ENCODE peak calls at places on chromosomes 6 and 20, in five cellular contexts. N is GM13977, I is endothelial cell, Q is HL-60, P is WTC11. F is an unnamed sample.

GRCh38 chr20:41180599-41181333 is 43.4 kb downstream of the PLCG1 start:
- DNase-seq in N (no peak), I (no peak), Q (no peak), P (peak), F (no peak)

GRCh38 chr6:100593522-100593921 is 128.8 kb upstream of the SIM1 start:
- DNase-seq in N (no peak), I (no peak), Q (no peak), P (no peak), F (no peak)

GRCh38 chr6:106098383-106099234 is 12.5 kb downstream of the PRDM1 start:
- DNase-seq in N (no peak), I (no peak), Q (no peak), P (no peak), F (no peak)

GRCh38 chr6:112780498-112781096 is 433.5 kb downstream of the RFPL4B start:
- DNase-seq in N (peak), I (peak), Q (peak), P (peak), F (peak)

GRCh38 chr6:150293423-150294280 is 75.2 kb upstream of the IYD start:
- DNase-seq in N (no peak), I (no peak), Q (no peak), P (no peak), F (no peak)

GRCh38 chr6:3147914-3148757 is 9.2 kb downstream of the TUBB2A start:
- DNase-seq in N (no peak), I (no peak), Q (no peak), P (no peak), F (no peak)

GRCh38 chr20:6583134-6583738 is 184.2 kb upstream of the BMP2 start:
- DNase-seq in N (peak), I (peak), Q (peak), P (peak), F (peak)

GRCh38 chr6:85096976-85097375 is 332.6 kb upstream of the TBX18 start:
- DNase-seq in N (no peak), I (no peak), Q (no peak), P (no peak), F (no peak)

GRCh38 chr6:44154067-44154466 is 4.6 kb upstream of the CAPN11 start:
- DNase-seq in N (no peak), I (no peak), Q (no peak), P (no peak), F (no peak)

GRCh38 chr20:37316116-37316774 is 26.8 kb downstream of the MANBAL start:
- DNase-seq in N (peak), I (no peak), Q (peak), P (no peak), F (no peak)

GRCh38 chr6:164102701-164103100 is 688.2 kb downstream of the QKI start:
- DNase-seq in N (no peak), I (no peak), Q (no peak), P (no peak), F (no peak)

GRCh38 chr6:109092074-109092473 is 2.6 kb downstream of the SESN1 start:
- DNase-seq in N (no peak), I (no peak), Q (no peak), P (no peak), F (no peak)

GRCh38 chr20:12086359-12086758 is 168.7 kb downstream of the BTBD3 start:
- DNase-seq in N (no peak), I (no peak), Q (no peak), P (no peak), F (no peak)

GRCh38 chr6:157840776-157841175 is 17.7 kb downstream of the SNX9 start:
- DNase-seq in N (no peak), I (no peak), Q (no peak), P (no peak), F (no peak)

GRCh38 chr6:14375940-14376339 is 258.4 kb downstream of the CD83 start:
- DNase-seq in N (no peak), I (no peak), Q (peak), P (no peak), F (no peak)

GRCh38 chr20:11980263-11980662 is 62.6 kb downstream of the BTBD3 start:
- DNase-seq in N (no peak), I (no peak), Q (no peak), P (no peak), F (no peak)

GRCh38 chr6:155237613-155238012 is 26.2 kb upstream of the CLDN20 start:
- DNase-seq in N (no peak), I (no peak), Q (no peak), P (no peak), F (no peak)

GRCh38 chr20:19786311-19786710 is 28.3 kb downstream of the RIN2 start:
- DNase-seq in N (no peak), I (no peak), Q (peak), P (peak), F (peak)

GRCh38 chr6:40907198-40907701 is 131.8 kb downstream of the UNC5CL start:
- DNase-seq in N (no peak), I (no peak), Q (no peak), P (no peak), F (no peak)

GRCh38 chr6:2988426-2989331 is 11.0 kb upstream of the NQO2 start:
- DNase-seq in N (peak), I (peak), Q (peak), P (peak), F (peak)

GRCh38 chr20:15951711-15952110 is 621.5 kb downstream of the KIF16B start:
- DNase-seq in N (no peak), I (no peak), Q (no peak), P (no peak), F (no peak)

GRCh38 chr20:34907616-34908469 is 31.4 kb downstream of the ACSS2 start:
- DNase-seq in N (no peak), I (peak), Q (peak), P (no peak), F (no peak)

GRCh38 chr6:159594106-159594749 is 98.8 kb downstream of the SOD2 start:
- DNase-seq in N (no peak), I (no peak), Q (no peak), P (no peak), F (no peak)

GRCh38 chr20:33310327-33310899 is 27.4 kb downstream of the BPIFB1 start:
- DNase-seq in N (no peak), I (no peak), Q (no peak), P (no peak), F (no peak)

GRCh38 chr6:22214314-22214713 is 82.5 kb downstream of the PRL start:
- DNase-seq in N (no peak), I (no peak), Q (no peak), P (no peak), F (no peak)

GRCh38 chr6:83430606-83431544 is at the start of gene ME1:
- DNase-seq in N (peak), I (peak), Q (peak), P (peak), F (peak)

GRCh38 chr6:149147939-149148718 is 169.4 kb upstream of the TAB2 start:
- DNase-seq in N (no peak), I (no peak), Q (no peak), P (no peak), F (no peak)

GRCh38 chr20:62914970-62915457 is 11.3 kb downstream of the DIDO1 start:
- DNase-seq in N (no peak), I (peak), Q (peak), P (peak), F (peak)

GRCh38 chr6:75504902-75505233 is 11.3 kb upstream of the FILIP1 start:
- DNase-seq in N (no peak), I (no peak), Q (no peak), P (no peak), F (no peak)
- TF ChIP-seq CTCF in N (peak), I (no peak), Q (no peak), P (no peak), F (no peak)

DNA sequence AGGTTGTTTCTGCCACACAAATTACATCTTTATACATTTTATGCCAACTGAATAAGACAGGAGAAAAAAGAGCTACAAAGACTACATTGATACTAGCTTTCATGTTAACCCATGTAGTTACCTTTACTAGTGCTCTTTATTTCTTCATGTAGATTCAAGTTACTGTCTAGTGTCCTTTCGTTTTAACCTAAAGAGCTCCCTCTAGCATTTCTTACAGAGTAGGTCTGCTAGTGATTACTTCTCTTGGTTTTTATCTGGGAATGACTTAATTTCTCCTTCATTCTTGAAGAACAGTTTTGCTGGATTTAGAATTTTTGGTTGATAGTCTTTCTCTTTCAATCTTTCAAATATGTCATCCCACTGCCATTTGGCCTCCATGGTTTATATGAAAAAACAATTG is 21.2 kb upstream of the NOP56 start:
- DNase-seq in N (no peak), I (no peak), Q (no peak), P (no peak), F (no peak)
- TF ChIP-seq CTCF in N (no peak), I (no peak), Q (no peak), P (no peak), F (no peak)

GRCh38 chr20:58837717-58838116 is 13.0 kb downstream of the GNAS-AS1 start:
- DNase-seq in N (no peak), I (no peak), Q (no peak), P (no peak), F (no peak)
- TF ChIP-seq CTCF in N (no peak), I (no peak), Q (no peak), P (no peak), F (no peak)

GRCh38 chr6:4370066-4370465 is 234.7 kb upstream of the ECI2 start:
- DNase-seq in N (no peak), I (no peak), Q (no peak), P (no peak), F (no peak)
- TF ChIP-seq CTCF in N (no peak), I (no peak), Q (no peak), P (no peak), F (no peak)